ENCODE peak calls at places on chromosomes 5 and 9, in nine cellular contexts. N is cardiac muscle cell, A is AG04450, D is kidney epithelial cell, Z is RWPE1, U is coronary artery, M is K562, P is HFF-Myc, I is lower leg skin. Q is an unnamed sample.

GRCh38 chr9:135246248-135247173 is 159.0 kb downstream of the OLFM1 start:
- DNase-seq in D (no peak), P (no peak), A (no peak), U (no peak), Z (no peak), M (no peak), N (no peak), I (no peak), Q (no peak)

GRCh38 chr9:109002141-109002540 is 11.2 kb downstream of the CTNNAL1 start:
- DNase-seq in M (no peak), I (no peak), A (no peak), P (no peak), U (no peak), D (no peak), Z (no peak), N (no peak), Q (no peak)

GRCh38 chr5:142981886-142982820 is 212.0 kb downstream of the ARHGAP26 start:
- DNase-seq in D (no peak), A (peak; percentile 76), I (peak; percentile 89), Z (peak; percentile 90), U (peak; percentile 74), M (no peak), N (peak; percentile 78), P (peak; percentile 87), Q (no peak)

GRCh38 chr9:133563286-133564213 is 29.0 kb downstream of the ADAMTSL2 start:
- DNase-seq in M (peak; percentile 44), D (no peak), P (no peak), A (no peak), Z (no peak), I (no peak), U (no peak), N (peak; percentile 48), Q (no peak)

GRCh38 chr9:136255166-136255538 is 9.5 kb upstream of the QSOX2 start:
- DNase-seq in D (no peak), U (no peak), I (no peak), A (no peak), M (peak; percentile 44), P (no peak), N (peak; percentile 64), Z (peak; percentile 63), Q (no peak)

GRCh38 chr5:54663876-54664275 is 146.3 kb downstream of the SNX18 start:
- DNase-seq in Z (peak; percentile 61), I (peak; percentile 93), N (peak; percentile 92), P (no peak), U (no peak), D (peak; percentile 63), A (peak; percentile 55), M (no peak), Q (no peak)

GRCh38 chr5:1791176-1791575 is 8.5 kb downstream of the MRPL36 start:
- DNase-seq in M (no peak), Z (no peak), P (no peak), I (peak; percentile 76), N (no peak), A (no peak), U (no peak), D (no peak), Q (no peak)

GRCh38 chr9:126799051-126799450 is 5.8 kb upstream of the ZBTB43 start:
- DNase-seq in D (no peak), N (no peak), I (no peak), U (no peak), Z (no peak), M (no peak), A (no peak), P (no peak), Q (no peak)

GRCh38 chr9:15373201-15373530 is 49.5 kb upstream of the SNAPC3 start:
- DNase-seq in D (no peak), A (peak; percentile 92), N (peak; percentile 52), Z (no peak), M (no peak), P (peak; percentile 37), U (no peak), I (no peak), Q (no peak)

GRCh38 chr9:15373881-15374280 is 48.8 kb upstream of the SNAPC3 start:
- DNase-seq in N (peak; percentile 20), P (no peak), A (peak; percentile 6), M (no peak), D (no peak), U (no peak), Z (no peak), I (no peak), Q (no peak)

GRCh38 chr9:15372385-15373200 is 50.1 kb upstream of the SNAPC3 start:
- DNase-seq in M (no peak), P (no peak), U (no peak), N (no peak), A (no peak), I (no peak), D (no peak), Z (no peak), Q (no peak)

GRCh38 chr9:15374310-15374709 is 48.4 kb upstream of the SNAPC3 start:
- DNase-seq in P (no peak), Z (no peak), M (no peak), D (no peak), A (no peak), U (no peak), N (peak; percentile 4), I (no peak), Q (no peak)

GRCh38 chr9:15374825-15375224 is 47.9 kb upstream of the SNAPC3 start:
- DNase-seq in N (no peak), U (no peak), A (no peak), M (no peak), I (no peak), Z (no peak), P (no peak), D (no peak), Q (no peak)
- TF ChIP-seq CTCF in N (no peak), U (no peak), A (no peak), M (no peak), I (no peak), Z (no peak), P (no peak), D (no peak), Q (no peak)

GRCh38 chr9:16275795-16276624 is 594.5 kb downstream of the BNC2 start:
- DNase-seq in N (no peak), Z (no peak), P (no peak), U (no peak), M (no peak), D (no peak), A (no peak), I (no peak), Q (no peak)

GRCh38 chr9:16267336-16268036 is 603.0 kb downstream of the BNC2 start:
- DNase-seq in N (peak; percentile 48), I (peak; percentile 65), D (no peak), U (no peak), A (no peak), Z (no peak), P (no peak), M (no peak), Q (no peak)

GRCh38 chr9:16268037-16269010 is 602.1 kb downstream of the BNC2 start:
- DNase-seq in I (peak; percentile 68), D (no peak), U (no peak), Z (no peak), P (peak; percentile 77), N (peak; percentile 32), M (no peak), A (no peak), Q (no peak)

GRCh38 chr9:16272766-16273165 is 597.7 kb downstream of the BNC2 start:
- DNase-seq in U (no peak), I (peak; percentile 66), A (no peak), P (no peak), N (peak; percentile 21), Z (no peak), M (no peak), D (no peak), Q (no peak)

GRCh38 chr9:16271967-16272366 is 598.5 kb downstream of the BNC2 start:
- DNase-seq in A (no peak), U (no peak), P (no peak), I (peak; percentile 0), N (no peak), Z (no peak), M (no peak), D (no peak), Q (no peak)
- TF ChIP-seq CTCF in A (no peak), U (no peak), P (no peak), I (no peak), N (no peak), Z (no peak), M (no peak), D (no peak), Q (no peak)

DNA sequence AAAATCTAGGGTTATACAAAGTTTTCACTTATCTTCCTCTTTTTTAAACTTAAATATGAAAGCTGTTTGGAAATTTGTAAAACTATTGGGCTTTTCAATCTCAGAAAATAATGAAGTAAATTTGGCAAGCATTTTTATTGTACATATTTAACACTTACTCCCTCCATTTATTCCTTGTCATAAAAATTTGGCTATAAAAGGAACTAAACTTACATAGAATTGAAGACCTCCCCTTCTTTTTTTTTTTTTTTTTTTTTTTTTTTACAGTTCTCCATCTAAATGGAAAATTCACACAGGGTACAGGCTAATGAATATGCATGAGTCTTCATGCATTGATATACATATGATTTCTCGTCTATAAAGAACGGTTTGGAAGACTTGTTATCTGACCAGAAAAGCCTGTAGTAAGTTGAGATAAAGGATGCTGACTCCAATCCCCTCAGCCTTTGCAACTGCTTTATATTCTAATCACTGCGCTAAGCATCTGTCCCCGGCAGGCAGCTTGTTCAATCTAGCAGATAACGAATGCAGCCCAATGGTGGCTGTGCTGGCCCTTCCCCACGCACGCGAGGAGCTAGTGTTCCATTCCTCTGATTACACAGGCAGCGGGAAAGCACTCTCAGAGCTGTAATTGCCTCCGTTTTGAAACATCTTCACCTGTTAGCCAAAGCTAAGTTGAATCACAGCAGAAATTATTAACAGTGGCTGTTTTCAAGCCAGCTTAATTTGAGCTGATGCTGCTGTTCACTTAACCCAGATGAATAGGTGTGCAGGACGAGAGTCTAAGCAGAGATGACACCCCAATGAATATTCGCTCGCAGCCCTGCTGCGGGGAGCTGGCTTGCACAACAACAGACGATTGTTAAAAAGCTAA is 453.8 kb upstream of the ZNF608 start:
- DNase-seq in I (no peak), U (no peak), D (no peak), M (no peak), Z (no peak), N (peak; percentile 19), P (no peak), A (no peak), Q (peak; percentile 10)
- TF ChIP-seq CTCF in I (no peak), U (no peak), D (no peak), M (no peak), Z (no peak), N (no peak), P (no peak), A (no peak), Q (no peak)

DNA sequence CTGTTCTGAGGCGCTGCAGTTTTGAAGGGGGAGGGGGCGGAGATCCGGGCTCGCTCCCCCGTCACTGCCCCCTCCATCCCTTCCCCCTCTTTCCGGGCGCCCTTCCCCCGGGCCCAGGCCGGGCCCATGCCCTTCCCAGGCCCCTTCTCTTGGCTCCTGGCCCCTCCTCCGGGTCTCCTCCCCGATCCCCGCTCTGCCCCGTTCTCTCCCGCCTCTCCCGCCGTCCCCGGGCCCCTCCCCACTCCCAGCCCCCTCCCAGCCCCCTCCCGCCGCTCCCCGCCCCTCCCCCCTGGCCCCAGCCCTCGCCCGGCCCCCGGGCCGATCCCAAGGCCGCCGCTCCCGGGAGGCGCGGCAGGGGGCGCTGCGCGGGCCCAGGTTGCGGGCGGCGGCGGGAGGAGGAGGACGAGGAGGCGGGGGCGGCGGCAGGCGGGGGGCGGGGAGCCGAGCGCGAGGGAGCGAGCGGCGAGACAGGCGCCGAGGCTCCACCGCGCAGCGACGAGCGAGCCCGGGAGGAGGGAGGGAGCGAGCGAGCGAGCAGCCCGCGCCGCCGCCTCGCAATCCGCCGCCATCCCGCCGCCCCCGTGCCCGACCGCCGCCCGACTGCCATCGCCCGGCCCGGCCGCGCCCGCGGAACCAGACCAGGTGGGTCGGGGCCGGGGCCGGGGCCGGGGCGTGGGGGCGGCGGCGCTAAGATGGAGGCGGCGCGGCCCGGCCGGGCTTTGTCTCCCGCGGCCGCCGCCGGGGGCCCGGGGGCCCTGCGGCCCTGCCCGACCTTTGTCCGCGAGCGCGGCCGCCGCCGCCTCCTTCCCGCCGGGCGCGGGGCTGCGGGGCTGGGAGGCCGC is at the start of gene PRRC2B:
- DNase-seq in N (peak; percentile 91), A (no peak), U (peak; percentile 86), I (peak; percentile 96), M (peak; percentile 96), P (no peak), D (no peak), Z (peak; percentile 94), Q (peak; percentile 98)
- TF ChIP-seq CTCF in N (peak; percentile 26), A (peak; percentile 22), U (peak; percentile 64), I (no peak), M (peak; percentile 71), P (peak; percentile 11), D (no peak), Z (peak; percentile 96), Q (peak; percentile 48)

Q was measured in GM20000.